ENCODE peak calls at places on chromosomes 1 and 21, in nine cellular contexts. One of them, this sample, is unnamed.
A peak's percentile ranks its signal among the peaks of the same experiment; 100 is the strongest.

GRCh38 chr1:90339822-90340221 is 344.9 kb downstream of the ZNF326 start:
- DNase-seq in NCI-H1105: no peak
- DNase-seq in neural crest cell: no peak
- DNase-seq in hepatocyte: no peak
- DNase-seq in HuH-7.5: no peak
- DNase-seq in sciatic nerve: no peak
- DNase-seq in activated T-cell treated with anti-CD3 and anti-CD28 coated beads for 4 hours: no peak
- DNase-seq in GM20000: no peak
- DNase-seq in GM12865: no peak
- DNase-seq in this sample: peak; percentile 88

GRCh38 chr1:18486195-18486594 is 5.5 kb downstream of the KLHDC7A start:
- DNase-seq in neural crest cell: peak; percentile 13
- DNase-seq in sciatic nerve: no peak
- DNase-seq in GM12865: no peak
- DNase-seq in hepatocyte: no peak
- DNase-seq in HuH-7.5: no peak
- DNase-seq in activated T-cell treated with anti-CD3 and anti-CD28 coated beads for 4 hours: no peak
- DNase-seq in NCI-H1105: no peak
- DNase-seq in GM20000: no peak
- DNase-seq in this sample: no peak

GRCh38 chr1:183304466-183305122 is 113.6 kb downstream of the NMNAT2 start:
- DNase-seq in hepatocyte: no peak
- DNase-seq in GM12865: no peak
- DNase-seq in sciatic nerve: no peak
- DNase-seq in neural crest cell: no peak
- DNase-seq in activated T-cell treated with anti-CD3 and anti-CD28 coated beads for 4 hours: no peak
- DNase-seq in HuH-7.5: no peak
- DNase-seq in NCI-H1105: peak; percentile 59
- DNase-seq in GM20000: no peak
- DNase-seq in this sample: no peak

GRCh38 chr1:172283766-172284165 is 136.7 kb upstream of the C1orf105 start:
- DNase-seq in GM12865: no peak
- DNase-seq in sciatic nerve: no peak
- DNase-seq in hepatocyte: no peak
- DNase-seq in activated T-cell treated with anti-CD3 and anti-CD28 coated beads for 4 hours: no peak
- DNase-seq in neural crest cell: no peak
- DNase-seq in HuH-7.5: no peak
- DNase-seq in GM20000: no peak
- DNase-seq in NCI-H1105: no peak
- DNase-seq in this sample: no peak

GRCh38 chr1:2840036-2840809 is 38.7 kb upstream of the TTC34 start:
- DNase-seq in NCI-H1105: no peak
- DNase-seq in activated T-cell treated with anti-CD3 and anti-CD28 coated beads for 4 hours: peak; percentile 50
- DNase-seq in neural crest cell: no peak
- DNase-seq in sciatic nerve: no peak
- DNase-seq in GM20000: no peak
- DNase-seq in GM12865: peak; percentile 1
- DNase-seq in hepatocyte: no peak
- DNase-seq in HuH-7.5: no peak
- DNase-seq in this sample: no peak

GRCh38 chr1:55347786-55348185 is 132.6 kb upstream of the USP24 start:
- DNase-seq in neural crest cell: no peak
- DNase-seq in GM12865: no peak
- DNase-seq in sciatic nerve: no peak
- DNase-seq in NCI-H1105: no peak
- DNase-seq in HuH-7.5: no peak
- DNase-seq in hepatocyte: no peak
- DNase-seq in GM20000: no peak
- DNase-seq in activated T-cell treated with anti-CD3 and anti-CD28 coated beads for 4 hours: no peak
- DNase-seq in this sample: no peak

GRCh38 chr1:235867903-235868469 is 1.3 kb upstream of the LYST start:
- DNase-seq in NCI-H1105: no peak
- DNase-seq in GM12865: peak; percentile 65
- DNase-seq in GM20000: peak; percentile 58
- DNase-seq in hepatocyte: no peak
- DNase-seq in sciatic nerve: no peak
- DNase-seq in neural crest cell: no peak
- DNase-seq in activated T-cell treated with anti-CD3 and anti-CD28 coated beads for 4 hours: peak; percentile 23
- DNase-seq in HuH-7.5: no peak
- DNase-seq in this sample: peak; percentile 48

GRCh38 chr1:180912211-180912800 is 391 bp upstream of the KIAA1614 start:
- DNase-seq in NCI-H1105: no peak
- DNase-seq in hepatocyte: peak; percentile 60
- DNase-seq in GM12865: no peak
- DNase-seq in HuH-7.5: no peak
- DNase-seq in neural crest cell: no peak
- DNase-seq in sciatic nerve: peak; percentile 66
- DNase-seq in activated T-cell treated with anti-CD3 and anti-CD28 coated beads for 4 hours: no peak
- DNase-seq in GM20000: no peak
- DNase-seq in this sample: no peak

GRCh38 chr1:208604295-208604694 is 360.1 kb upstream of the PLXNA2 start:
- DNase-seq in NCI-H1105: no peak
- DNase-seq in neural crest cell: no peak
- DNase-seq in HuH-7.5: no peak
- DNase-seq in hepatocyte: no peak
- DNase-seq in sciatic nerve: no peak
- DNase-seq in activated T-cell treated with anti-CD3 and anti-CD28 coated beads for 4 hours: no peak
- DNase-seq in GM20000: peak; percentile 61
- DNase-seq in GM12865: peak; percentile 78
- DNase-seq in this sample: no peak

GRCh38 chr1:24277420-24278169 is 41.6 kb upstream of the GRHL3 start:
- DNase-seq in sciatic nerve: no peak
- DNase-seq in HuH-7.5: no peak
- DNase-seq in neural crest cell: no peak
- DNase-seq in GM20000: peak; percentile 62
- DNase-seq in hepatocyte: no peak
- DNase-seq in NCI-H1105: no peak
- DNase-seq in GM12865: peak; percentile 45
- DNase-seq in activated T-cell treated with anti-CD3 and anti-CD28 coated beads for 4 hours: no peak
- DNase-seq in this sample: peak; percentile 19

GRCh38 chr1:41678141-41678878 is 193.8 kb upstream of the EDN2 start:
- DNase-seq in activated T-cell treated with anti-CD3 and anti-CD28 coated beads for 4 hours: no peak
- DNase-seq in GM12865: peak; percentile 57
- DNase-seq in hepatocyte: no peak
- DNase-seq in HuH-7.5: no peak
- DNase-seq in sciatic nerve: peak; percentile 75
- DNase-seq in NCI-H1105: no peak
- DNase-seq in neural crest cell: no peak
- DNase-seq in GM20000: peak; percentile 58
- DNase-seq in this sample: no peak

GRCh38 chr1:205446828-205447227 is 9.0 kb downstream of the BLACAT1 start:
- DNase-seq in NCI-H1105: no peak
- DNase-seq in GM20000: no peak
- DNase-seq in GM12865: no peak
- DNase-seq in neural crest cell: no peak
- DNase-seq in hepatocyte: no peak
- DNase-seq in sciatic nerve: no peak
- DNase-seq in HuH-7.5: no peak
- DNase-seq in activated T-cell treated with anti-CD3 and anti-CD28 coated beads for 4 hours: no peak
- DNase-seq in this sample: no peak

GRCh38 chr1:178609015-178609414 is 96.1 kb downstream of the TEX35 start:
- DNase-seq in hepatocyte: no peak
- DNase-seq in neural crest cell: no peak
- DNase-seq in activated T-cell treated with anti-CD3 and anti-CD28 coated beads for 4 hours: no peak
- DNase-seq in NCI-H1105: no peak
- DNase-seq in sciatic nerve: no peak
- DNase-seq in GM20000: no peak
- DNase-seq in GM12865: no peak
- DNase-seq in HuH-7.5: no peak
- DNase-seq in this sample: no peak

GRCh38 chr21:37849703-37850102 is 66.6 kb downstream of the KCNJ6 start:
- DNase-seq in GM20000: no peak
- DNase-seq in hepatocyte: no peak
- DNase-seq in activated T-cell treated with anti-CD3 and anti-CD28 coated beads for 4 hours: no peak
- DNase-seq in GM12865: no peak
- DNase-seq in neural crest cell: no peak
- DNase-seq in NCI-H1105: no peak
- DNase-seq in HuH-7.5: no peak
- DNase-seq in sciatic nerve: no peak
- DNase-seq in this sample: no peak

GRCh38 chr1:157291083-157291482 is 152.9 kb upstream of the ETV3 start:
- DNase-seq in activated T-cell treated with anti-CD3 and anti-CD28 coated beads for 4 hours: no peak
- DNase-seq in sciatic nerve: no peak
- DNase-seq in GM20000: no peak
- DNase-seq in HuH-7.5: no peak
- DNase-seq in neural crest cell: no peak
- DNase-seq in NCI-H1105: no peak
- DNase-seq in hepatocyte: no peak
- DNase-seq in GM12865: no peak
- DNase-seq in this sample: no peak

GRCh38 chr1:84402060-84402459 is 3.8 kb downstream of the DNASE2B start:
- DNase-seq in hepatocyte: no peak
- DNase-seq in HuH-7.5: no peak
- DNase-seq in sciatic nerve: no peak
- DNase-seq in NCI-H1105: no peak
- DNase-seq in GM12865: no peak
- DNase-seq in GM20000: no peak
- DNase-seq in neural crest cell: no peak
- DNase-seq in activated T-cell treated with anti-CD3 and anti-CD28 coated beads for 4 hours: no peak
- DNase-seq in this sample: no peak

GRCh38 chr1:227351443-227351842 is 33.2 kb upstream of the CDC42BPA start:
- DNase-seq in GM12865: no peak
- DNase-seq in NCI-H1105: no peak
- DNase-seq in GM20000: no peak
- DNase-seq in activated T-cell treated with anti-CD3 and anti-CD28 coated beads for 4 hours: no peak
- DNase-seq in HuH-7.5: no peak
- DNase-seq in sciatic nerve: no peak
- DNase-seq in hepatocyte: no peak
- DNase-seq in neural crest cell: no peak
- DNase-seq in this sample: no peak